ENCODE peak calls at places on chromosomes 2 and 18, in six cellular contexts. J is GM20000, E is GM13977, T is psoas muscle, R is PC-9, S is epithelial cell of esophagus. P is an unnamed sample.

GRCh38 chr2:9737053-9737875 is 106.0 kb upstream of the TAF1B start:
- DNase-seq in S (no peak), T (no peak), E (peak), J (peak), R (no peak), P (no peak)

GRCh38 chr2:207766697-207767460 is 2.8 kb downstream of the FZD5 start:
- DNase-seq in J (peak), R (no peak), S (peak), T (no peak), E (peak), P (peak)

GRCh38 chr2:232286011-232286868 is 92.3 kb upstream of the ALPP start:
- DNase-seq in E (no peak), J (no peak), S (peak), T (no peak), R (no peak), P (no peak)

GRCh38 chr2:10269711-10270610 is 32.7 kb upstream of the HPCAL1 start:
- DNase-seq in E (no peak), S (no peak), T (no peak), R (peak), J (no peak), P (no peak)

GRCh38 chr2:71989671-71990070 is 158.0 kb downstream of the CYP26B1 start:
- DNase-seq in E (no peak), R (no peak), T (no peak), S (no peak), J (no peak), P (no peak)

GRCh38 chr18:839224-840079 is 27.4 kb upstream of the YES1 start:
- DNase-seq in S (peak), E (peak), R (peak), J (peak), T (peak), P (peak)

GRCh38 chr2:73009177-73009839 is 62.2 kb downstream of the SFXN5 start:
- DNase-seq in T (no peak), E (no peak), R (no peak), S (no peak), J (no peak), P (no peak)

GRCh38 chr2:10019174-10019971 is 24.0 kb upstream of the KLF11 start:
- DNase-seq in S (peak), R (no peak), J (no peak), T (no peak), E (no peak), P (no peak)

GRCh38 chr2:1743396-1744150 is 742 bp downstream of the PXDN start:
- DNase-seq in R (peak), T (no peak), S (peak), E (no peak), J (no peak), P (peak)

GRCh38 chr2:84874381-84875212 is 6.3 kb downstream of the TRABD2A start:
- DNase-seq in T (no peak), S (no peak), R (no peak), E (no peak), J (no peak), P (peak)

GRCh38 chr2:63792523-63792922 is 49.2 kb upstream of the UGP2 start:
- DNase-seq in J (no peak), S (peak), R (peak), T (no peak), E (no peak), P (peak)

GRCh38 chr2:207503234-207503633 is 26.5 kb upstream of the CREB1 start:
- DNase-seq in T (peak), S (no peak), J (peak), E (peak), R (no peak), P (peak)

GRCh38 chr2:88281302-88282217 is 111.4 kb downstream of the THNSL2 start:
- DNase-seq in S (no peak), J (no peak), T (no peak), E (no peak), R (no peak), P (no peak)

DNA sequence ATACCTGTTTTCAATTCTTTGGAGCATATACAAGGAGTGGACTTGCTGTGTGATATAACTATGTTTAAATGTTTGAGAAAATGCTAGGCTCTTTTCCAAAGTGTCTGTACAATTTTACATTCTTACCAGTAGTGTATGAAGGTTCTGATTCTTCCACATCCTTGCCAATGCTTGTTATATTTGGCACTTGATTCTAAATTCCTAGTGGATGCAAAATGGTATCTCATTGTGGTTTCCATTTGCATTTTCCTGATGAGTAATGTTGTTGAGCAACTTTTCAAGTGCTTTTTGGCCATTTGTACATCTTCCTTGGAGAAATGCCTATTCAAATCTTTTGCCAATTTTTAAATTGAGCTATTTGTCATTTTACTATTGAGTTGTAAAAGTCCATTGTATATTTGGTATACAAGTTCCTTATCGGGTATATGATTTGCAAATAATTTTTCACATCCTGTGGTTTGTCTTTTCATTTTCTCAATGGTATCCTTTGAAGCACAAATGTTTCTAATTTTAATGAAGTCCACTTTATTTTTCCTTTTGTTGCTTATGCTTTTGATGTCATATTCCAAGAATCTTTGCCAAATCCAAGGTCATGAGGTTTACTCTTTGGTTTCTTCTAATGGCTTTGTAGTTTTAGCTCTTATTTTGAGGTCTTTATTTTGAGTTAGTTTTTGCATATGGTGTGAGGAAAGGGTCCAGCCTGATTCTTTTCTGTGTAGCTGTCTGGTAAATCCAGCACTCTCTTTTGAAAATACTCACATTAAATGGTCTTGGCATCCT is 33.2 kb upstream of the CWC22 start:
- DNase-seq in T (no peak), E (no peak), J (no peak), S (peak), R (no peak), P (no peak)
- TF ChIP-seq CTCF in T (no peak), E (no peak), J (no peak), S (no peak), R (no peak), P (no peak)

GRCh38 chr18:25990473-25990872 is 99.9 kb downstream of the SS18 start:
- DNase-seq in T (no peak), E (no peak), J (no peak), R (no peak), S (no peak), P (no peak)
- TF ChIP-seq CTCF in T (no peak), E (no peak), J (no peak), R (no peak), S (no peak), P (no peak)

DNA sequence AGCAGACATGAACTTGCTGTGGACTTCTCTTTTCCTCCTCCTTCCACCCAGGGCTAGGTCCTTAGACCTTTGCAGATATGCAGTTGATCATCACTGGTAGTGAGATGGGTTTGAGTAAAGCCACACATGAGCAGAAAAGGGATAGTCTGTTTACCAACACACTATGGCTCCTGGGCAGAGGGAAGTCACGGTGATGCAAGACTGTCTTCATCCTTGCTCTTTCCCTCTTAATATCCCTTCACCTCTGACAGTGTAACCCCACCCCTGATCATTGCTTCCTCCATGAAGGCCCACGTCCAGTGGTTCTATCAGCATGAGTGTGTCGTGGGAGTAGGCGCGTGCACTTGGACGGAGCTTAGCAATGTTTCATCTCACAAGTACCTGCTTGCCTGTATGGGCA is 188.7 kb downstream of the SMAD7 start:
- DNase-seq in E (no peak), R (no peak), T (no peak), S (no peak), J (no peak), P (no peak)
- TF ChIP-seq CTCF in E (no peak), R (no peak), T (no peak), S (no peak), J (no peak), P (no peak)

GRCh38 chr2:119753041-119753929 is 6.4 kb upstream of the PTPN4 start:
- DNase-seq in R (no peak), S (peak), J (peak), E (peak), T (no peak), P (peak)
- TF ChIP-seq CTCF in R (peak), S (peak), J (peak), E (peak), T (peak), P (peak)

GRCh38 chr18:62335494-62335893 is 10.4 kb downstream of the TNFRSF11A start:
- DNase-seq in T (no peak), J (no peak), R (no peak), S (no peak), E (no peak), P (no peak)
- TF ChIP-seq CTCF in T (no peak), J (no peak), R (no peak), S (no peak), E (no peak), P (no peak)

DNA sequence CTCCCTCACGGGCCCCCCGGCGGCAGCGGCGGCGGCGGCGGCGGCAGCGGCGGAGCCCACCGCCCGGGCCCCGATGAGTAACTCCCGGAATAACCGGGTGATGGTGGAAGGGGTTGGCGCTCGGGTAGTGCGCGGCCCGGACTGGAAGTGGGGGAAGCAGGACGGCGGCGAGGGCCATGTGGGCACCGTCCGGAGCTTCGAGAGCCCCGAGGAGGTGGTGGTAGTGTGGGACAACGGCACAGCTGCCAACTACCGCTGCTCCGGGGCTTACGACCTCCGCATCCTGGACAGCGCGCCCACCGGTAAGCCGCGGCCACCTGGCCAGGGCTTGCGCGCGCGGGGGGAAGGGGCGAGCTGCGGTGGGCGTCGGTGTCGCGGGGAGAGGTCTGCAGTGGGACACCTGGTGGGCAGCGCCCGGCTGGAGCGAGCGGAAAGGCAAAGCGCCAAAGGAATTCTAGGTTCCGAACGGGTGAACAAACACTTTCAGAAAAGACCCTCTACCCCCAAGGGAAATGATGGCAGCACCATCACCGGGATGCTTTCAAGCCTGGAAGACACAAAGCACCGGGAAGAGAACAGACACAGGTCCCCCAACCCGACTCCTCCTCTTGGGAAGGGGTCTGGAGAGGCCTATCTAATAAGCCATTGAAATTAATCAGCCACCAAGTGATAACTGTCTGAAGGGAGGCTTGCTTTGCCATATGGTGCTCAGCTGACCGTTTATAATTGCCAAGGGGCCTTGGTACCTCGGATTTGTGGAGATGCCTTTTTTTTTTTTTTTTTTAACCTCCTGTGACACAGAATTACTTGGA is 1.1 kb downstream of the MIB1 start:
- DNase-seq in T (peak), S (peak), J (no peak), R (peak), E (peak), P (peak)
- TF ChIP-seq CTCF in T (no peak), S (no peak), J (no peak), R (no peak), E (no peak), P (no peak)

GRCh38 chr2:162261032-162261945 is 18.0 kb upstream of the FAP start:
- DNase-seq in E (peak), T (peak), R (peak), J (peak), S (peak), P (peak)

GRCh38 chr2:162265666-162266467 is 22.6 kb upstream of the FAP start:
- DNase-seq in S (no peak), E (no peak), J (no peak), R (no peak), T (no peak), P (no peak)

DNA sequence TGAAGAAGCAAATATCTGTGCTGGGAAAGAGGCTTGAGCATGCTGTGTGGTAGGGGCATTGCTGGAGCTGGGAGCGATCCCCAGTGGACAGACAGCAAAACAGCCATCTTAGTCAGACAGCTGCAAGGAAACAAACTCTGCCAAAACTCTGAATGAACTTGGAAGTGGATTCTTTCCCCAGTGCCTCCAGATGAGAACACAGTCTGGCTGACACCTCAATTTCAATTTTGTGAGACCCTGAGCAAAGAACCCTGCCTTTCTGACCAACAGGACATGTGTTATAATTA is 23.2 kb upstream of the FAP start:
- DNase-seq in T (peak), J (no peak), E (no peak), R (no peak), S (no peak), P (no peak)
- TF ChIP-seq CTCF in T (no peak), J (no peak), E (no peak), R (no peak), S (no peak), P (no peak)

GRCh38 chr2:113976277-113976928 is 86.5 kb downstream of the ACTR3 start:
- DNase-seq in S (no peak), R (no peak), J (no peak), E (no peak), T (no peak), P (no peak)

GRCh38 chr2:113978524-113979171 is 88.8 kb downstream of the ACTR3 start:
- DNase-seq in R (no peak), E (no peak), S (no peak), J (no peak), T (no peak), P (no peak)

GRCh38 chr2:113979172-113980128 is 89.6 kb downstream of the ACTR3 start:
- DNase-seq in J (peak), S (no peak), R (no peak), T (no peak), E (no peak), P (peak)

GRCh38 chr2:113977060-113977659 is 87.3 kb downstream of the ACTR3 start:
- DNase-seq in J (no peak), R (peak), T (no peak), E (no peak), S (no peak), P (no peak)

GRCh38 chr2:113977660-113978523 is 88.0 kb downstream of the ACTR3 start:
- DNase-seq in S (peak), T (no peak), J (no peak), R (peak), E (no peak), P (no peak)
- TF ChIP-seq CTCF in S (peak), T (peak), J (no peak), R (peak), E (peak), P (no peak)